ENCODE peak calls at places on chromosomes 12 and 14, in six cellular contexts. T, B, Q, K, X and J are unnamed samples.

GRCh38 chr12:43305065-43305464 is 246.9 kb downstream of the ADAMTS20 start:
- DNase-seq in T (no peak), B (no peak), Q (no peak), K (no peak), X (no peak), J (no peak)

GRCh38 chr12:6570264-6570887 is 2.3 kb upstream of the NOP2 start:
- DNase-seq in T (peak; percentile 56), B (no peak), Q (peak; percentile 48), K (peak; percentile 64), X (peak; percentile 76), J (no peak)

GRCh38 chr14:68468437-68469207 is 324.2 kb downstream of the ZFP36L1 start:
- DNase-seq in T (peak; percentile 33), B (no peak), Q (peak; percentile 37), K (no peak), X (no peak), J (no peak)

GRCh38 chr14:89422181-89422951 is 5.3 kb upstream of the FOXN3 start:
- DNase-seq in T (peak; percentile 77), B (no peak), Q (peak; percentile 39), K (peak; percentile 66), X (no peak), J (no peak)

GRCh38 chr14:91875515-91876286 is 8.4 kb upstream of the TC2N start:
- DNase-seq in T (peak; percentile 46), B (no peak), Q (no peak), K (peak; percentile 63), X (no peak), J (no peak)

GRCh38 chr12:20450591-20450990 is 82.3 kb downstream of the PDE3A start:
- DNase-seq in T (no peak), B (no peak), Q (peak; percentile 28), K (no peak), X (no peak), J (no peak)

GRCh38 chr12:27192118-27192802 is 51.8 kb upstream of the STK38L start:
- DNase-seq in T (no peak), B (no peak), Q (no peak), K (no peak), X (no peak), J (no peak)

GRCh38 chr14:53516261-53516774 is 363.2 kb upstream of the DDHD1 start:
- DNase-seq in T (no peak), B (no peak), Q (peak; percentile 81), K (no peak), X (no peak), J (peak; percentile 64)

GRCh38 chr12:108690799-108691153 is 40.5 kb downstream of the CORO1C start:
- DNase-seq in T (no peak), B (no peak), Q (no peak), K (no peak), X (no peak), J (no peak)

GRCh38 chr14:101616202-101616601 is 54.9 kb downstream of the DIO3 start:
- DNase-seq in T (no peak), B (no peak), Q (no peak), K (no peak), X (no peak), J (no peak)

GRCh38 chr12:29725587-29726320 is 58.0 kb downstream of the TMTC1 start:
- DNase-seq in T (no peak), B (peak; percentile 50), Q (peak; percentile 23), K (peak; percentile 19), X (no peak), J (no peak)

GRCh38 chr12:123364532-123365140 is at the start of gene SBNO1:
- DNase-seq in T (peak; percentile 92), B (peak; percentile 88), Q (peak; percentile 95), K (peak; percentile 92), X (peak; percentile 97), J (peak; percentile 19)

GRCh38 chr12:58918475-58918874 is 1.8 kb downstream of the LRIG3 start:
- DNase-seq in T (no peak), B (no peak), Q (peak; percentile 43), K (no peak), X (peak; percentile 27), J (no peak)

GRCh38 chr12:58917699-58918334 is 2.5 kb downstream of the LRIG3 start:
- DNase-seq in T (no peak), B (no peak), Q (peak; percentile 43), K (no peak), X (peak; percentile 47), J (no peak)

GRCh38 chr12:58919271-58920101 is 818 bp downstream of the LRIG3 start:
- DNase-seq in T (no peak), B (peak; percentile 24), Q (peak; percentile 52), K (peak; percentile 42), X (peak; percentile 60), J (no peak)

GRCh38 chr12:58920956-58921861 is 905 bp upstream of the LRIG3 start:
- DNase-seq in T (no peak), B (no peak), Q (no peak), K (peak; percentile 24), X (no peak), J (no peak)

GRCh38 chr12:58920102-58920955 is at the start of gene LRIG3:
- DNase-seq in T (peak; percentile 91), B (peak; percentile 82), Q (peak; percentile 96), K (peak; percentile 88), X (peak; percentile 92), J (no peak)
- TF ChIP-seq CTCF in T (no peak), B (peak; percentile 9), Q (no peak), K (peak; percentile 53), X (peak; percentile 44), J (no peak)

GRCh38 chr12:49825360-49825970 is 2.7 kb downstream of the NCKAP5L start:
- DNase-seq in T (no peak), B (no peak), Q (peak; percentile 86), K (no peak), X (peak; percentile 37), J (no peak)
- H3K4me3 ChIP-seq in T (no peak overlapping the region), B (peak overlapping the region; percentile 91), Q (peak overlapping the region; percentile 19), K (no peak overlapping the region), X (no peak overlapping the region), J (peak overlapping the region; percentile 27)

GRCh38 chr12:120342567-120343537 is 15.3 kb upstream of the PLA2G1B start:
- DNase-seq in T (no peak), B (no peak), Q (no peak), K (no peak), X (no peak), J (no peak)

GRCh38 chr12:120346031-120346430 is 18.5 kb upstream of the PLA2G1B start:
- DNase-seq in T (no peak), B (no peak), Q (no peak), K (no peak), X (no peak), J (no peak)

GRCh38 chr12:120343692-120344091 is 16.1 kb upstream of the PLA2G1B start:
- DNase-seq in T (no peak), B (no peak), Q (no peak), K (no peak), X (no peak), J (no peak)

GRCh38 chr12:120347766-120348165 is 20.2 kb upstream of the PLA2G1B start:
- DNase-seq in T (no peak), B (no peak), Q (no peak), K (no peak), X (no peak), J (no peak)

DNA sequence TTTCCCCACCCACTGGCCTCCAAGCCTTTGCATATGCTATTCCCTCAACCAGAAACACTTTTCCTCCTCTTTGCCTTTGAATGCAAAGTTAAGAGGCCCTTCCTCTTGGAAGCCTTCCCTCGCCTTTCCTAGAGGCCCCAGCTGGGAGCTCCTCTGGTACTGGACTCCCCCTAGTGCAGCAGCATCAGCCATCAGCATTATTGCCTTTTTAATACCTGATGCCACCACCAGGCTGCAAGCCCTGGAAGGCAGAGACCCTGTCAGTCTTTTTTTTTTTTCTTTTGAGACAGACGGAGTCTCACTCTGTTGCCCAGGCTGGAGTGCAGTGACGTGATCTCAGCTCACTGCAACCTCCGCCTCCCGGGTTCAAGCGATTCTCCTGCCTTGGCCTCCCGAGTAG is 19.1 kb upstream of the PLA2G1B start:
- DNase-seq in T (no peak), B (no peak), Q (no peak), K (no peak), X (no peak), J (no peak)
- TF ChIP-seq CTCF in T (no peak), B (no peak), Q (no peak), K (no peak), X (no peak), J (no peak)

GRCh38 chr12:84822541-84822940 is 90.1 kb downstream of the SLC6A15 start:
- DNase-seq in T (no peak), B (no peak), Q (peak; percentile 56), K (no peak), X (no peak), J (peak; percentile 67)

GRCh38 chr12:84814664-84815245 is 97.8 kb downstream of the SLC6A15 start:
- DNase-seq in T (no peak), B (no peak), Q (peak; percentile 90), K (no peak), X (no peak), J (no peak)

GRCh38 chr12:84813780-84814663 is 98.6 kb downstream of the SLC6A15 start:
- DNase-seq in T (no peak), B (no peak), Q (no peak), K (no peak), X (no peak), J (no peak)

GRCh38 chr12:84817297-84817696 is 95.3 kb downstream of the SLC6A15 start:
- DNase-seq in T (no peak), B (no peak), Q (peak; percentile 34), K (no peak), X (no peak), J (no peak)
- H3K4me3 ChIP-seq in T (no peak overlapping the region), B (no peak overlapping the region), Q (no peak overlapping the region), K (no peak overlapping the region), X (no peak overlapping the region), J (no peak overlapping the region)

DNA sequence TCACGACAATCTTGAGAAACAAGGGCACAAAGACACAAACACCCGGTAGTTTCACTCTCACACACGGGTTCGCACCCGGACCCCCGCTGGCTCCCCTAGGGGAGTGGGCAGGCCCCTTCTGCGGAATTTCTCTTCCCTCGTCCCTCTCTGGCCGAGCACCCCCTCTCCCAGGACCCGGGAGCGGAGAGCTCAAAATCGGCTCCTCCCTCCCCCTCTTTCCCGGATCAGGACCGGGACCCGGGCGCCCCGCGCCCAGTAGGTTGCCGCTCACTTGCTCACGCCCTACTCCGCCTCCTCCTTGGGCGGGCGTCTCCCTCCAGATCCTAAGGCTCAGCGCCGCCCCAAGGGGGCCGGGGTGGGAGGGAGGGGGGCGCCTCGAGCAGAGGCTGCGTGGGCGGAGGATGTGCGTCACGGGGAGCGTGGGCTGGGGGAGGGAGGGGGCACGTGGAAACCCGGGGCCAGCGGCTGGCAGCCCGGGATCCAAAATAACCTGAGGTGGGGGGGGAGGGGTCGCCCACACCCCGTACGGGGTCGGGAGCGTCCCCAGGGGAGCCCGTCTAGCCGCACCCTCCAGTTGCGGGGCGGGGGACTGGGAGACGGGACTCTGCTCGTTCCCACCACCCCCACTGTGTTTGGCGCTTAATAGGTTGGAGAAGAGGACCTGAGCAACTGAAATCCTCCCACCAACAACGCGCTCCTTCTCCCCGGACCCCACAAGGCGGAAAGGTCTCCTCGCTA is 1.8 kb upstream of the NAB2 start:
- DNase-seq in T (peak; percentile 83), B (peak; percentile 88), Q (peak; percentile 98), K (peak; percentile 89), X (peak; percentile 89), J (no peak)
- TF ChIP-seq CTCF in T (no peak), B (no peak), Q (no peak), K (no peak), X (no peak), J (no peak)

DNA sequence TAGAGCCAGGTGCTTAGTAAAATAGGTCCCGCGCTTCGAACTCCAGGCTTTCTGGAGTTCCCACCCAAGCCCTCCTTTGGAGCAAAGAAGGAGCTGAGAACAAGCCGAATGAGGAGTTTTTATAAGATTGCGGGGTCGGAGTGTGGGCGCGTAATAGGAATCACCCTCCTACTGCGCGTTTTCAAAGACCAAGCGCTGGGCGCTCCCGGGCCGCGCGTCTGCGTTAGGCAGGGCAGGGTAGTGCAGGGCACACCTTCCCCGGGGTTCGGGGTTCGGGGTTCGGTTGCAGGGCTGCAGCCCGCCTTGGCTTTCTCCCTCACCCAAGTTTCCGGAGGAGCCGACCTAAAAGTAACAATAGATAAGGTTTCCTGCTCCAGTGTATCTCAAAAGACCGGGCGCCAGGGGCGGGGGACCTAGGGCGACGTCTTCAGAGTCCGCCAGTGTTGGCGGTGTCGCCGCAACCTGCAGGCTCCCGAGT is 3.6 kb downstream of the SSTR1 start:
- DNase-seq in T (no peak), B (no peak), Q (peak; percentile 37), K (no peak), X (peak; percentile 39), J (no peak)
- H3K4me3 ChIP-seq in T (peak overlapping the region; percentile 53), B (peak overlapping the region; percentile 50), Q (peak overlapping the region; percentile 84), K (no peak overlapping the region), X (peak overlapping the region; percentile 40), J (peak overlapping the region; percentile 81)